ENCODE peak calls at places on chromosomes 2 and 18, in six cellular contexts. M is HAP-1, K is memory B cell, J is NCI-H1105, C is IMR-90, W is mammary epithelial cell. U is an unnamed sample.

GRCh38 chr18:58180738-58181353 is 136.8 kb downstream of the NEDD4L start:
- DNase-seq in M (peak), K (peak), J (peak), C (peak), W (peak), U (peak)

GRCh38 chr2:10004836-10005235 is 38.5 kb upstream of the KLF11 start:
- DNase-seq in M (no peak), K (no peak), J (no peak), C (no peak), W (no peak), U (no peak)

GRCh38 chr2:2660789-2661355 is 329.8 kb upstream of the MYT1L start:
- DNase-seq in M (no peak), K (no peak), J (no peak), C (peak), W (no peak), U (no peak)

GRCh38 chr2:229045671-229046070 is 225.4 kb downstream of the PID1 start:
- DNase-seq in M (no peak), K (no peak), J (no peak), C (no peak), W (no peak), U (no peak)

GRCh38 chr2:129464036-129464435 is 515.4 kb upstream of the RAB6C start:
- DNase-seq in M (no peak), K (no peak), J (no peak), C (no peak), W (no peak), U (no peak)

GRCh38 chr2:30217644-30218361 is 13.5 kb upstream of the LBH start:
- DNase-seq in M (no peak), K (no peak), J (peak), C (no peak), W (peak), U (no peak)

GRCh38 chr2:73101626-73102256 is 11.0 kb downstream of the RAB11FIP5 start:
- DNase-seq in M (no peak), K (no peak), J (no peak), C (no peak), W (no peak), U (no peak)

GRCh38 chr2:241560883-241561474 is 2.4 kb downstream of the BOK start:
- DNase-seq in M (no peak), K (no peak), J (no peak), C (peak), W (no peak), U (no peak)

GRCh38 chr2:30336978-30337841 is 105.9 kb downstream of the LBH start:
- DNase-seq in M (no peak), K (peak), J (no peak), C (peak), W (no peak), U (peak)

GRCh38 chr2:135688978-135689377 is 52.7 kb upstream of the UBXN4 start:
- DNase-seq in M (no peak), K (no peak), J (no peak), C (no peak), W (no peak), U (no peak)

GRCh38 chr2:74864728-74865722 is 31.1 kb downstream of the HK2 start:
- DNase-seq in M (no peak), K (no peak), J (no peak), C (peak), W (peak), U (no peak)

U was measured in activated B cell treated with CpG ODN at 0.5 μM for 24 hours.